ENCODE peak calls at places on chromosome 15, in seven cellular contexts. W is spleen; G is activated T-cell treated with anti-CD3 and anti-CD28 coated beads, Interleukin-2, amount 50 U/mL, for 1 hour; N is ovary; A is ecto neural progenitor cell; Q is GF-D8; I is T-helper 9 cell. F is an unnamed sample.

GRCh38 chr15:83064859-83065258 is 2.2 kb downstream of the BTBD1 start:
- DNase-seq in N (no peak), W (no peak), Q (no peak), A (no peak), G (no peak), I (no peak), F (no peak)

GRCh38 chr15:45276851-45277250 is 24.8 kb downstream of the SLC28A2 start:
- DNase-seq in I (no peak), G (no peak), Q (peak; percentile 2), W (no peak), A (no peak), N (no peak), F (no peak)

GRCh38 chr15:73745073-73745472 is 8.1 kb downstream of the INSYN1 start:
- DNase-seq in W (no peak), Q (no peak), I (no peak), N (no peak), A (no peak), G (no peak), F (no peak)

GRCh38 chr15:38072507-38073277 is 138.3 kb downstream of the TMCO5A start:
- DNase-seq in Q (no peak), I (no peak), G (peak; percentile 16), N (peak; percentile 67), W (peak; percentile 85), A (peak; percentile 93), F (no peak)

GRCh38 chr15:75152382-75153079 is 49.2 kb upstream of the C15orf39 start:
- DNase-seq in A (no peak), Q (no peak), N (no peak), W (no peak), I (no peak), G (no peak), F (no peak)

GRCh38 chr15:76342382-76343201 is 6.0 kb downstream of the ISL2 start:
- DNase-seq in W (peak; percentile 74), G (peak; percentile 41), I (no peak), A (peak; percentile 62), N (no peak), Q (peak; percentile 63), F (no peak)

GRCh38 chr15:25710184-25710583 is 152.9 kb downstream of the ATP10A start:
- DNase-seq in W (peak; percentile 80), G (peak; percentile 53), I (peak; percentile 27), A (peak; percentile 77), N (no peak), Q (no peak), F (peak; percentile 38)

GRCh38 chr15:53130943-53131342 is 340.8 kb upstream of the ONECUT1 start:
- DNase-seq in Q (no peak), W (no peak), I (no peak), A (no peak), G (no peak), N (no peak), F (no peak)

GRCh38 chr15:76844096-76844495 is 61.0 kb downstream of the SCAPER start:
- DNase-seq in Q (no peak), I (no peak), A (no peak), G (no peak), N (no peak), W (no peak), F (no peak)

GRCh38 chr15:48974865-48975264 is 11.1 kb upstream of the SHC4 start:
- DNase-seq in N (no peak), Q (no peak), G (no peak), A (peak; percentile 58), W (no peak), I (no peak), F (no peak)

GRCh38 chr15:66836476-66837030 is 134.5 kb downstream of the SMAD6 start:
- DNase-seq in W (no peak), I (no peak), N (no peak), G (no peak), A (no peak), Q (no peak), F (no peak)

GRCh38 chr15:57708047-57708446 is 1.5 kb downstream of the POLR2M start:
- DNase-seq in A (no peak), Q (no peak), W (no peak), I (no peak), G (no peak), N (no peak), F (no peak)